ENCODE peak calls at places on chromosomes 5 and 9, in seven cellular contexts. P is endothelial cell of umbilical vein, B is lower leg skin, F is sigmoid colon, N is body of pancreas, A is Peyer's patch, W is A549. V is an unnamed sample.

GRCh38 chr9:92385474-92385873 is 18.9 kb downstream of the OGN start:
- DNase-seq in P (no peak), B (no peak), F (no peak), N (no peak), A (no peak), W (no peak), V (no peak)

GRCh38 chr5:55429221-55429620 is 105.5 kb downstream of the PLPP1 start:
- DNase-seq in P (no peak), B (no peak), F (no peak), N (no peak), A (no peak), W (no peak), V (no peak)

GRCh38 chr9:34372598-34373011 is 4.1 kb downstream of the MYORG start:
- DNase-seq in P (no peak), B (peak), F (no peak), N (peak), A (no peak), W (no peak), V (no peak)

GRCh38 chr5:172188893-172189692 is 1.1 kb upstream of the STK10 start:
- DNase-seq in P (no peak), B (peak), F (peak), N (no peak), A (no peak), W (no peak), V (peak)

GRCh38 chr5:142316051-142316450 is 8.8 kb downstream of the SPRY4 start:
- DNase-seq in P (peak), B (no peak), F (no peak), N (no peak), A (no peak), W (no peak), V (no peak)

GRCh38 chr5:757346-757930 is 27.1 kb downstream of the ZDHHC11B start:
- DNase-seq in P (no peak), B (peak), F (peak), N (peak), A (no peak), W (no peak), V (no peak)

GRCh38 chr5:133930061-133930823 is 38.2 kb downstream of the C5orf15 start:
- DNase-seq in P (no peak), B (no peak), F (no peak), N (no peak), A (no peak), W (no peak), V (no peak)

GRCh38 chr5:8391916-8392315 is 523.0 kb downstream of the MTRR start:
- DNase-seq in P (no peak), B (no peak), F (no peak), N (no peak), A (no peak), W (no peak), V (no peak)

GRCh38 chr9:96513622-96514021 is 63.7 kb downstream of the HABP4 start:
- DNase-seq in P (no peak), B (no peak), F (no peak), N (no peak), A (no peak), W (no peak), V (no peak)

GRCh38 chr5:38598994-38599611 is 42.7 kb upstream of the LIFR start:
- DNase-seq in P (peak), B (no peak), F (no peak), N (no peak), A (no peak), W (peak), V (no peak)

GRCh38 chr5:23507278-23507685 is at the start of gene PRDM9:
- DNase-seq in P (no peak), B (no peak), F (peak), N (peak), A (no peak), W (peak), V (peak)

GRCh38 chr9:128415222-128415621 is 5.4 kb upstream of the CERCAM start:
- DNase-seq in P (no peak), B (no peak), F (no peak), N (no peak), A (no peak), W (no peak), V (no peak)

GRCh38 chr5:142428773-142429473 is 104.1 kb upstream of the SPRY4 start:
- DNase-seq in P (no peak), B (peak), F (no peak), N (no peak), A (no peak), W (no peak), V (no peak)

GRCh38 chr9:30673132-30673531 is 1711.3 kb upstream of the ACO1 start:
- DNase-seq in P (no peak), B (no peak), F (no peak), N (no peak), A (no peak), W (no peak), V (no peak)

GRCh38 chr9:3205421-3206095 is 320.2 kb downstream of the RFX3 start:
- DNase-seq in P (no peak), B (no peak), F (no peak), N (no peak), A (no peak), W (no peak), V (no peak)

GRCh38 chr5:111345731-111346130 is 121.5 kb downstream of the CAMK4 start:
- DNase-seq in P (no peak), B (no peak), F (no peak), N (no peak), A (no peak), W (no peak), V (no peak)

GRCh38 chr5:124342027-124342471 is 404.4 kb downstream of the ZNF608 start:
- DNase-seq in P (peak), B (no peak), F (peak), N (peak), A (no peak), W (no peak), V (peak)

GRCh38 chr9:116286287-116286686 is 132.7 kb downstream of the PAPPA start:
- DNase-seq in P (no peak), B (no peak), F (no peak), N (no peak), A (no peak), W (no peak), V (no peak)

GRCh38 chr5:73031839-73032238 is 76.0 kb downstream of the FCHO2 start:
- DNase-seq in P (peak), B (no peak), F (no peak), N (peak), A (no peak), W (no peak), V (no peak)

GRCh38 chr5:159021360-159022177 is 78.1 kb downstream of the EBF1 start:
- DNase-seq in P (no peak), B (no peak), F (no peak), N (no peak), A (no peak), W (no peak), V (no peak)

GRCh38 chr9:37286530-37287175 is 135.8 kb upstream of the GRHPR start:
- DNase-seq in P (no peak), B (no peak), F (no peak), N (no peak), A (no peak), W (no peak), V (no peak)

GRCh38 chr5:37751227-37751626 is 88.6 kb downstream of the GDNF start:
- DNase-seq in P (no peak), B (no peak), F (no peak), N (no peak), A (no peak), W (no peak), V (no peak)

GRCh38 chr5:157253547-157253946 is 12.4 kb upstream of the CYFIP2 start:
- DNase-seq in P (peak), B (no peak), F (no peak), N (peak), A (no peak), W (peak), V (peak)

GRCh38 chr5:110884005-110884404 is 145.2 kb downstream of the SLC25A46 start:
- DNase-seq in P (no peak), B (no peak), F (no peak), N (no peak), A (no peak), W (no peak), V (no peak)

GRCh38 chr5:135461752-135462151 is 9.6 kb upstream of the TIFAB start:
- DNase-seq in P (no peak), B (no peak), F (peak), N (no peak), A (peak), W (no peak), V (no peak)

GRCh38 chr9:127402401-127403090 is 5.6 kb downstream of the SLC2A8 start:
- DNase-seq in P (no peak), B (no peak), F (no peak), N (no peak), A (no peak), W (no peak), V (no peak)

GRCh38 chr9:127406799-127407504 is 10.0 kb downstream of the SLC2A8 start:
- DNase-seq in P (no peak), B (no peak), F (no peak), N (no peak), A (no peak), W (no peak), V (no peak)

GRCh38 chr9:127403507-127404192 is 6.7 kb downstream of the SLC2A8 start:
- DNase-seq in P (no peak), B (no peak), F (no peak), N (no peak), A (no peak), W (no peak), V (no peak)

GRCh38 chr9:127405344-127406125 is 8.6 kb downstream of the SLC2A8 start:
- DNase-seq in P (no peak), B (no peak), F (no peak), N (no peak), A (no peak), W (no peak), V (no peak)

GRCh38 chr9:127404631-127405030 is 7.7 kb downstream of the SLC2A8 start:
- DNase-seq in P (no peak), B (no peak), F (no peak), N (no peak), A (no peak), W (no peak), V (no peak)
- TF ChIP-seq POLR2A in P (no peak), B (no peak), F (no peak), N (no peak), A (no peak), W (no peak), V (no peak)

GRCh38 chr9:124345063-124345462 is 70.2 kb downstream of the PSMB7 start:
- DNase-seq in P (no peak), B (no peak), F (no peak), N (no peak), A (no peak), W (no peak), V (no peak)
- TF ChIP-seq POLR2A in P (no peak), B (no peak), F (no peak), N (no peak), A (no peak), W (no peak), V (no peak)

DNA sequence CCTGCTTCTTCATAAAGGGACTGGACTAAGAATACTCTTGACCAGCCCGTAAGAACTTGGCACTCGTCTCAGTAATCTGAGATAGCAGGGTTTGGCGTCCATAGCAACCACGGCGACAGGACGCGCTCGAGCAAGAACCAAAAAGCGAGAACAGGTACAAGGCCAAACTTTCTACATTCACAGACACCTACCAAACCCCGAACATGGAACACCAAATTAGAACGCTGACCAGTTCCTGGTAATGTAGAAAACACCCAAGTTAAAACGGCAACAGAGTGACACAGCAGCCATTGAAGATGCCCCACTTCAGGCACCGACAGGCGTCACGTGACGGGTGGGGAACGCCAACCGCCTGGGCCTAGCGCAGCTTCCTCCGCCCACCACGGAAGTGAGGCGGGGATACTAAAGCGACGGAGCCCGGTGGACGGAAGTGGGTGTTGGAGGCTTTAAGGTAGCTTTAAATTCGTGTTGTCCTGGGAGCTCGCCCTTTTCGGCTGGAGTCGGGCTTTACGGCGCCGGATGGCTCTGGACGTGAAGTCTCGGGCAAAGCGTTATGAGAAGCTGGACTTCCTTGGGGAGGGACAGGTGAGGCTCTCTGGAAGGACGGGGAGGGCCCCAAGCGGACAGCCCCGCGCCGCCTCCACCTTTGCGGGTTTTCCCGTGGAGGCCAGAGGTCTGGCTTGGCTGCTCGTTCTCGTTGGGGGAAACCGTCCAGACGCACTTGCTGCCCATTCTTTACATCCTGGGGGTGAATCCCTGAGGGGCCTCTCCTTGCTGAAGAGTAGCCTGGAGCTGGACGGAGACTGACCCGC is at the start of gene CDK7:
- DNase-seq in P (peak), B (peak), F (peak), N (peak), A (peak), W (peak), V (peak)
- TF ChIP-seq POLR2A in P (peak), B (no peak), F (no peak), N (peak), A (peak), W (peak), V (peak)

DNA sequence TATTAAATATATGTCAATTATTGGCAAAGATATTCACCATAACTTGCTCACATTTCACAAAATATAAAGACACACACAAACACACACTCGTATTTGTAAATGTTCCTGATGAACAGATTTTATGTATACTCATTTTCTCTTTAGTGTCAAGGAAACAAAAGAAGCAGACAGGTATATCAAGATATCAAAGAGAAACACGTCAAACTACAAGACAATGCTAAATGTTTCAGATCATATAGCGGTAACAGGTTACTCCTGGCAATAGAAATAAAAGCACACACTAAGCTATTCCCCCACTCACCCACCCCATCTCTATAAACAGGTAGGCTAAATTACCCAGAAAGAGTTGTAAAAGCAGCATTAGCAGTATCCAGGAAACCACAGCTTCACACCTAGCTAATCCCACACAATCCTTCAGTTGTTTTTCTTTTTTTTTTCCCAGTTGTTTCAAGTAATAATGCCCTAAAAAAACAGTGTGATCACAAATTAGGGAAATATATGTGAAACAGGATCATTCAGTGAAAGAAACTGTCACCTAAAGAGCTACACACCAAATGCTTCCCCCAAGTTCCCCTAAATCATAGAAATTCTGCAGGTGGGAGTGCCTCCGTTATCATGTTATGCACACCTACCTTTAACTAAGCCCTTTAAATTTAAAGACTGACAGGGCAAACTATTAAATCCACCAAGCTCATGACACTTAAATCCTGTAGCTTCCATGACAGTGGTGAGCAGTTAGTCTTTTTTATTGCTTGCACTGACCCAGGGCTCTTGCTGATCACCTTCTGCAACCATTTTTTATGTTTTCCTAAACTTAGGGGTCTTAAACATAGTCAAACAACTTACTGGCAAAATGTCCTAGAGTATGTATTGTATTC is 283.6 kb downstream of the ADAMTS6 start:
- DNase-seq in P (no peak), B (no peak), F (no peak), N (no peak), A (no peak), W (no peak), V (no peak)
- TF ChIP-seq POLR2A in P (no peak), B (no peak), F (no peak), N (no peak), A (no peak), W (no peak), V (no peak)

V was measured in uterus.